ENCODE peak calls at places on chromosomes 5 and 9, in nine cellular contexts. One of them, this sample, is unnamed.

GRCh38 chr9:75889977-75890540 is 414 bp upstream of the PCSK5 start:
- DNase-seq in fibroblast of villous mesenchyme: peak
- DNase-seq in stomach: peak
- DNase-seq in cardiac fibroblast: peak
- DNase-seq in NCI-H510A: no peak
- DNase-seq in NCI-H82: peak
- DNase-seq in CD8-positive, alpha-beta T cell: no peak
- DNase-seq in CD4-positive, CD25-positive, alpha-beta regulatory T cell: no peak
- DNase-seq in activated T-cell treated with anti-CD3 and anti-CD28 coated beads for 1 hour: no peak
- DNase-seq in this sample: peak

GRCh38 chr9:81849631-81850259 is 78.5 kb upstream of the SPATA31D4 start:
- DNase-seq in fibroblast of villous mesenchyme: no peak
- DNase-seq in stomach: no peak
- DNase-seq in cardiac fibroblast: peak
- DNase-seq in NCI-H510A: no peak
- DNase-seq in NCI-H82: no peak
- DNase-seq in CD8-positive, alpha-beta T cell: no peak
- DNase-seq in CD4-positive, CD25-positive, alpha-beta regulatory T cell: no peak
- DNase-seq in activated T-cell treated with anti-CD3 and anti-CD28 coated beads for 1 hour: no peak
- DNase-seq in this sample: no peak

GRCh38 chr5:83313431-83313830 is 158.1 kb upstream of the VCAN start:
- DNase-seq in fibroblast of villous mesenchyme: peak
- DNase-seq in stomach: no peak
- DNase-seq in cardiac fibroblast: peak
- DNase-seq in NCI-H510A: no peak
- DNase-seq in NCI-H82: no peak
- DNase-seq in CD8-positive, alpha-beta T cell: no peak
- DNase-seq in CD4-positive, CD25-positive, alpha-beta regulatory T cell: no peak
- DNase-seq in activated T-cell treated with anti-CD3 and anti-CD28 coated beads for 1 hour: no peak
- DNase-seq in this sample: no peak

GRCh38 chr9:137174722-137175293 is 3.0 kb upstream of the TMEM210 start:
- DNase-seq in fibroblast of villous mesenchyme: no peak
- DNase-seq in stomach: no peak
- DNase-seq in cardiac fibroblast: no peak
- DNase-seq in NCI-H510A: no peak
- DNase-seq in NCI-H82: no peak
- DNase-seq in CD8-positive, alpha-beta T cell: no peak
- DNase-seq in CD4-positive, CD25-positive, alpha-beta regulatory T cell: no peak
- DNase-seq in activated T-cell treated with anti-CD3 and anti-CD28 coated beads for 1 hour: no peak
- DNase-seq in this sample: no peak

GRCh38 chr5:72767289-72768010 is 49.0 kb upstream of the TNPO1 start:
- DNase-seq in fibroblast of villous mesenchyme: peak
- DNase-seq in stomach: no peak
- DNase-seq in cardiac fibroblast: peak
- DNase-seq in NCI-H510A: peak
- DNase-seq in NCI-H82: peak
- DNase-seq in CD8-positive, alpha-beta T cell: no peak
- DNase-seq in CD4-positive, CD25-positive, alpha-beta regulatory T cell: no peak
- DNase-seq in activated T-cell treated with anti-CD3 and anti-CD28 coated beads for 1 hour: no peak
- DNase-seq in this sample: no peak

GRCh38 chr5:176188506-176189193 is 49.6 kb upstream of the SIMC1 start:
- DNase-seq in fibroblast of villous mesenchyme: no peak
- DNase-seq in stomach: no peak
- DNase-seq in cardiac fibroblast: no peak
- DNase-seq in NCI-H510A: no peak
- DNase-seq in NCI-H82: no peak
- DNase-seq in CD8-positive, alpha-beta T cell: no peak
- DNase-seq in CD4-positive, CD25-positive, alpha-beta regulatory T cell: no peak
- DNase-seq in activated T-cell treated with anti-CD3 and anti-CD28 coated beads for 1 hour: no peak
- DNase-seq in this sample: no peak

GRCh38 chr5:178212241-178213002 is 8.1 kb downstream of the HNRNPAB start:
- DNase-seq in fibroblast of villous mesenchyme: no peak
- DNase-seq in stomach: no peak
- DNase-seq in cardiac fibroblast: no peak
- DNase-seq in NCI-H510A: no peak
- DNase-seq in NCI-H82: peak
- DNase-seq in CD8-positive, alpha-beta T cell: no peak
- DNase-seq in CD4-positive, CD25-positive, alpha-beta regulatory T cell: no peak
- DNase-seq in activated T-cell treated with anti-CD3 and anti-CD28 coated beads for 1 hour: no peak
- DNase-seq in this sample: no peak

GRCh38 chr9:135146766-135147472 is 59.5 kb downstream of the OLFM1 start:
- DNase-seq in fibroblast of villous mesenchyme: no peak
- DNase-seq in stomach: no peak
- DNase-seq in cardiac fibroblast: no peak
- DNase-seq in NCI-H510A: no peak
- DNase-seq in NCI-H82: peak
- DNase-seq in CD8-positive, alpha-beta T cell: no peak
- DNase-seq in CD4-positive, CD25-positive, alpha-beta regulatory T cell: no peak
- DNase-seq in activated T-cell treated with anti-CD3 and anti-CD28 coated beads for 1 hour: no peak
- DNase-seq in this sample: no peak

GRCh38 chr9:120636194-120636957 is 56.4 kb upstream of the CDK5RAP2 start:
- DNase-seq in fibroblast of villous mesenchyme: no peak
- DNase-seq in stomach: no peak
- DNase-seq in cardiac fibroblast: no peak
- DNase-seq in NCI-H510A: no peak
- DNase-seq in NCI-H82: no peak
- DNase-seq in CD8-positive, alpha-beta T cell: no peak
- DNase-seq in CD4-positive, CD25-positive, alpha-beta regulatory T cell: no peak
- DNase-seq in activated T-cell treated with anti-CD3 and anti-CD28 coated beads for 1 hour: no peak
- DNase-seq in this sample: no peak

GRCh38 chr5:14160116-14160515 is 17.0 kb downstream of the TRIO start:
- DNase-seq in fibroblast of villous mesenchyme: no peak
- DNase-seq in stomach: no peak
- DNase-seq in cardiac fibroblast: no peak
- DNase-seq in NCI-H510A: peak
- DNase-seq in NCI-H82: no peak
- DNase-seq in CD8-positive, alpha-beta T cell: no peak
- DNase-seq in CD4-positive, CD25-positive, alpha-beta regulatory T cell: no peak
- DNase-seq in activated T-cell treated with anti-CD3 and anti-CD28 coated beads for 1 hour: no peak
- DNase-seq in this sample: no peak

GRCh38 chr5:171092194-171092593 is 216.9 kb upstream of the TLX3 start:
- DNase-seq in fibroblast of villous mesenchyme: peak
- DNase-seq in stomach: no peak
- DNase-seq in cardiac fibroblast: peak
- DNase-seq in NCI-H510A: no peak
- DNase-seq in NCI-H82: no peak
- DNase-seq in CD8-positive, alpha-beta T cell: no peak
- DNase-seq in CD4-positive, CD25-positive, alpha-beta regulatory T cell: no peak
- DNase-seq in activated T-cell treated with anti-CD3 and anti-CD28 coated beads for 1 hour: no peak
- DNase-seq in this sample: no peak

GRCh38 chr9:82074144-82074543 is 85.6 kb downstream of the SPATA31D1 start:
- DNase-seq in fibroblast of villous mesenchyme: no peak
- DNase-seq in stomach: no peak
- DNase-seq in cardiac fibroblast: no peak
- DNase-seq in NCI-H510A: no peak
- DNase-seq in NCI-H82: no peak
- DNase-seq in CD8-positive, alpha-beta T cell: no peak
- DNase-seq in CD4-positive, CD25-positive, alpha-beta regulatory T cell: no peak
- DNase-seq in activated T-cell treated with anti-CD3 and anti-CD28 coated beads for 1 hour: no peak
- DNase-seq in this sample: no peak

GRCh38 chr9:35903049-35903448 is 3.0 kb upstream of the HRCT1 start:
- DNase-seq in fibroblast of villous mesenchyme: peak
- DNase-seq in stomach: no peak
- DNase-seq in cardiac fibroblast: peak
- DNase-seq in NCI-H510A: no peak
- DNase-seq in NCI-H82: peak
- DNase-seq in CD8-positive, alpha-beta T cell: no peak
- DNase-seq in CD4-positive, CD25-positive, alpha-beta regulatory T cell: peak
- DNase-seq in activated T-cell treated with anti-CD3 and anti-CD28 coated beads for 1 hour: no peak
- DNase-seq in this sample: peak

This sample was measured in Jurkat, Clone E6-1.